ENCODE peak calls at places on chromosomes 7 and 10, in ten cellular contexts. B, H, U, L, R, A, W, K, E and S are unnamed samples. For H3K9me3, the result is how much of the 10 kb centered on the place peaks cover.

GRCh38 chr10:16856567-16856966 is 39.3 kb upstream of the RSU1 start:
- DNase-seq in B (no peak), H (no peak), U (no peak), L (no peak), R (no peak), A (peak), W (no peak), K (no peak), E (no peak), S (no peak)

GRCh38 chr7:22223841-22224240 is 133.1 kb downstream of the RAPGEF5 start:
- DNase-seq in B (no peak), H (no peak), U (no peak), L (no peak), R (peak), A (no peak), W (no peak), K (no peak), E (no peak), S (no peak)

GRCh38 chr7:151168787-151169162 is 1.3 kb upstream of the GBX1 start:
- DNase-seq in B (no peak), H (no peak), U (peak), L (no peak), R (no peak), A (no peak), W (no peak), K (no peak), E (no peak), S (no peak)

GRCh38 chr10:117130862-117131389 is 7.1 kb downstream of the VAX1 start:
- DNase-seq in B (no peak), H (no peak), U (no peak), L (no peak), R (no peak), A (no peak), W (no peak), K (no peak), E (no peak), S (no peak)

GRCh38 chr7:2729893-2730716 is 42.1 kb downstream of the AMZ1 start:
- DNase-seq in B (peak), H (peak), U (peak), L (peak), R (peak), A (peak), W (no peak), K (no peak), E (no peak), S (no peak)

GRCh38 chr7:2255145-2256139 is 13.4 kb downstream of the NUDT1 start:
- DNase-seq in B (no peak), H (no peak), U (no peak), L (no peak), R (no peak), A (no peak), W (no peak), K (no peak), E (no peak), S (no peak)

GRCh38 chr10:72665925-72666324 is 26.0 kb upstream of the MCU start:
- DNase-seq in B (no peak), H (no peak), U (no peak), L (no peak), R (peak), A (no peak), W (no peak), K (no peak), E (no peak), S (no peak)

GRCh38 chr10:8048281-8049008 is 6.0 kb upstream of the GATA3 start:
- DNase-seq in B (no peak), H (no peak), U (no peak), L (peak), R (no peak), A (no peak), W (no peak), K (no peak), E (no peak), S (no peak)

GRCh38 chr10:109780997-109781396 is 142.3 kb downstream of the XPNPEP1 start:
- DNase-seq in B (no peak), H (no peak), U (no peak), L (no peak), R (no peak), A (no peak), W (no peak), K (no peak), E (no peak), S (no peak)

GRCh38 chr10:78935697-78936407 is 132.9 kb upstream of the ZMIZ1 start:
- DNase-seq in B (peak), H (no peak), U (no peak), L (no peak), R (no peak), A (peak), W (no peak), K (no peak), E (no peak), S (no peak)

GRCh38 chr7:90242369-90243168 is 2.4 kb upstream of the CFAP69 start:
- DNase-seq in B (no peak), H (no peak), U (no peak), L (no peak), R (no peak), A (no peak), W (no peak), K (peak), E (no peak), S (no peak)

GRCh38 chr10:5552376-5553321 is 27.9 kb downstream of the CALML3 start:
- DNase-seq in B (peak), H (no peak), U (no peak), L (no peak), R (no peak), A (no peak), W (no peak), K (no peak), E (no peak), S (no peak)

GRCh38 chr10:47020491-47020890 is 109.3 kb downstream of the PTPN20 start:
- DNase-seq in B (peak), H (no peak), U (peak), L (no peak), R (no peak), A (no peak), W (no peak), K (no peak), E (no peak), S (no peak)

GRCh38 chr7:100483101-100483727 is 513 bp upstream of the NYAP1 start:
- DNase-seq in B (peak), H (peak), U (peak), L (peak), R (peak), A (peak), W (peak), K (peak), E (peak), S (peak)

GRCh38 chr10:78362406-78363022 is 328.9 kb downstream of the RPS24 start:
- DNase-seq in B (peak), H (peak), U (no peak), L (peak), R (no peak), A (no peak), W (no peak), K (no peak), E (peak), S (no peak)

GRCh38 chr10:2962194-2962593 is 105.2 kb upstream of the PFKP start:
- DNase-seq in B (no peak), H (no peak), U (no peak), L (no peak), R (no peak), A (no peak), W (no peak), K (no peak), E (no peak), S (no peak)

GRCh38 chr7:70698219-70698832 is 433.6 kb upstream of the GALNT17 start:
- DNase-seq in B (no peak), H (peak), U (no peak), L (no peak), R (peak), A (peak), W (peak), K (peak), E (peak), S (peak)

GRCh38 chr7:157037635-157038034 is 27.2 kb upstream of the MNX1 start:
- DNase-seq in B (no peak), H (no peak), U (no peak), L (no peak), R (no peak), A (no peak), W (no peak), K (no peak), E (no peak), S (no peak)

GRCh38 chr10:11742779-11743298 is 657 bp downstream of the ECHDC3 start:
- DNase-seq in B (no peak), H (peak), U (no peak), L (no peak), R (peak), A (no peak), W (no peak), K (no peak), E (no peak), S (no peak)

GRCh38 chr7:100367251-100367620 is 6.1 kb upstream of the PILRA start:
- DNase-seq in B (no peak), H (peak), U (no peak), L (no peak), R (no peak), A (no peak), W (no peak), K (no peak), E (no peak), S (no peak)

GRCh38 chr10:124688889-124689670 is 55.1 kb downstream of the FAM53B start:
- DNase-seq in B (no peak), H (no peak), U (no peak), L (peak), R (no peak), A (no peak), W (no peak), K (no peak), E (peak), S (no peak)

GRCh38 chr10:124388823-124389612 is 29.7 kb downstream of the OAT start:
- DNase-seq in B (peak), H (peak), U (peak), L (peak), R (peak), A (peak), W (peak), K (peak), E (peak), S (peak)

GRCh38 chr10:13993634-13994033 is 337.1 kb downstream of the FRMD4A start:
- DNase-seq in B (no peak), H (no peak), U (no peak), L (no peak), R (no peak), A (no peak), W (no peak), K (no peak), E (no peak), S (no peak)

GRCh38 chr10:77555591-77556212 is 81.9 kb downstream of the KCNMA1 start:
- DNase-seq in B (no peak), H (no peak), U (no peak), L (no peak), R (peak), A (no peak), W (no peak), K (no peak), E (no peak), S (no peak)

GRCh38 chr7:51025668-51026067 is 243.0 kb upstream of the GRB10 start:
- DNase-seq in B (no peak), H (no peak), U (no peak), L (peak), R (no peak), A (no peak), W (no peak), K (no peak), E (no peak), S (no peak)

GRCh38 chr7:150446288-150446938 is 4.0 kb upstream of the GIMAP8 start:
- DNase-seq in B (no peak), H (no peak), U (no peak), L (peak), R (no peak), A (no peak), W (no peak), K (no peak), E (no peak), S (no peak)

DNA sequence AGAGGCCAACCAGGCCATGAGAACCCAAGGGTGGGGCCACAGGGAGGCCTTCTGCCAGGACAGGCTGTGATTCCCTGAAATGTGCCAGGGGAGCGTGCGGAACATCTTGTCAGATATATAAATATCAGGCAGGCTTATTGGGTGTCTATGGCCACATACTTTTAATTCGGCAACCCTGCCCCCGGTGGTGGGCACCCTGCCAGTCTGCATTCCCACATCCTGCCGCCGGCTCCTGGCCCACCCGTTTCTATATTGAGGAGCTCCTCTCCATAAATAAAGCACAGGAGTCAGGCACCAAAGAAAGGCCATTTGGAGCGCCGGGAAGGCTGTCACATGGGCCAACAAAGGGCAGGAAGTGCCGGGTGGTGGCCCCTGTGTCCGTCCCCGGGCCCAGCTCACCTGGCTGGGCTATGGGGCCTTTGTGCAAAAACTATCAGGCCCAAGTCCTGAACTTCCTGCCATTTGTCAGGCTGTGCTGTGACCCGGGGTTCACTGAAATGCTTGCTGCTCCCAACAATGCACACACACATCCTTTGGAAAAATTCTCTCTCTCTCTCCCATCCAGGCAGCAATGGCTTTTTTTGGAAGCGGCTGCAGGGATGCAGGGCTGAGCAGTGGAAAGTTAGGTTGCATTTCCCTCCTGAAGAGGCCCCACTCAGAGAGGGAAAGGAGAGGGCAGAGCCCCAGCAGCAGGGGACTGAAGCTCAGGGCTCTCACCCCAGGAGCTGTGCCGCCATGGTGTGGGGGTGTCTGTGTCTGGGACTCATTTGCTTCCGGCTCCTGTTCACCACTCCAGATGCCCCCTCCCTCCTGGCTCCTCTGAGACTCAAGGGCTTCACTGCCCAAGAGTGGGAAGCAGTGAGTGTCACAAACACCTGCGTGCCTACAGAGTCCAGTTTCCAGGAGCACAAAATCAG is 25.1 kb upstream of the PODXL start:
- DNase-seq in B (no peak), H (peak), U (peak), L (no peak), R (no peak), A (no peak), W (no peak), K (no peak), E (peak), S (no peak)
- TF ChIP-seq CTCF in B (peak), H (no peak), U (no peak), L (no peak), R (no peak), A (no peak), W (no peak), K (no peak), E (no peak), S (no peak)

GRCh38 chr10:96268341-96268909 is 2.9 kb downstream of the BLNK start:
- DNase-seq in B (no peak), H (no peak), U (no peak), L (no peak), R (no peak), A (no peak), W (no peak), K (no peak), E (no peak), S (no peak)

GRCh38 chr10:96266118-96266770 is 5.1 kb downstream of the BLNK start:
- DNase-seq in B (no peak), H (no peak), U (no peak), L (no peak), R (no peak), A (no peak), W (no peak), K (no peak), E (no peak), S (no peak)

GRCh38 chr10:96264938-96265337 is 6.4 kb downstream of the BLNK start:
- DNase-seq in B (no peak), H (no peak), U (no peak), L (no peak), R (no peak), A (no peak), W (no peak), K (no peak), E (no peak), S (no peak)

GRCh38 chr10:96269438-96270300 is 1.7 kb downstream of the BLNK start:
- DNase-seq in B (no peak), H (no peak), U (no peak), L (no peak), R (no peak), A (no peak), W (no peak), K (no peak), E (no peak), S (peak)

GRCh38 chr10:96267234-96267705 is 4.1 kb downstream of the BLNK start:
- DNase-seq in B (no peak), H (no peak), U (no peak), L (no peak), R (no peak), A (no peak), W (no peak), K (peak), E (no peak), S (peak)
- H3K4me3 ChIP-seq in B (no peak), H (no peak), U (no peak), L (no peak), R (no peak), A (no peak), W (no peak), K (no peak), E (no peak), S (no peak)

DNA sequence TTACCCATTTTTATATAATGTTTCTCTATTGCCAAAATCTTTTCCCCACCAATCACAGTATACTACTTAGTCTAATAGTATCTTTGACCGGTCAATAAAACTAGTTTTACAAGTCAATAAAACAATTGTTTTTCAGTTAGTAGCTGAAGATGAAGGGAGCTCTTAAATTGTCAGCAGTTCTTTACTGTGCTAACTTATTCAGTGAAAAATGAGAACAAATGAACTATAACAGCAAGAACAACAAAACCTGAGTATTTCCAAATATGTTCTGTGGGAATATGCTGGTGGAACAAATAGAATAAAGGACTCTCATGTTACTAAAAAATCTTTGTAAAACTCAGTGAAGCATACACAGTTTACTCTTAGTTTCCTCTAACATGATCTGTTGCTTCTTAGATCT is 134.0 kb downstream of the SEMA3D start:
- DNase-seq in B (no peak), H (no peak), U (no peak), L (no peak), R (no peak), A (no peak), W (no peak), K (no peak), E (no peak), S (no peak)
- H3K9me3 ChIP-seq in B (under half), H (under half), U (under half), L (under half), R (under half), A (under half), W (under half), K (under half), E (under half), S (under half)

GRCh38 chr7:158353606-158354570 is 233.7 kb downstream of the PTPRN2 start:
- DNase-seq in B (peak), H (no peak), U (no peak), L (peak), R (no peak), A (peak), W (no peak), K (no peak), E (no peak), S (peak)

GRCh38 chr7:158356454-158356853 is 231.2 kb downstream of the PTPRN2 start:
- DNase-seq in B (peak), H (no peak), U (peak), L (peak), R (no peak), A (no peak), W (no peak), K (no peak), E (no peak), S (no peak)

GRCh38 chr7:158357106-158357897 is 230.3 kb downstream of the PTPRN2 start:
- DNase-seq in B (peak), H (no peak), U (no peak), L (peak), R (no peak), A (no peak), W (no peak), K (no peak), E (no peak), S (no peak)

GRCh38 chr7:158355456-158356065 is 232.1 kb downstream of the PTPRN2 start:
- DNase-seq in B (peak), H (no peak), U (no peak), L (peak), R (no peak), A (peak), W (no peak), K (no peak), E (no peak), S (peak)

GRCh38 chr7:158354861-158355260 is 232.8 kb downstream of the PTPRN2 start:
- DNase-seq in B (no peak), H (no peak), U (no peak), L (no peak), R (no peak), A (no peak), W (no peak), K (no peak), E (no peak), S (no peak)
- TF ChIP-seq CTCF in B (no peak), H (no peak), U (no peak), L (no peak), R (no peak), A (no peak), W (no peak), K (no peak), E (no peak), S (no peak)

GRCh38 chr10:61285749-61286148 is 167.4 kb downstream of the TMEM26 start:
- DNase-seq in B (no peak), H (no peak), U (no peak), L (no peak), R (peak), A (no peak), W (no peak), K (no peak), E (no peak), S (no peak)
- H3K4me3 ChIP-seq in B (no peak), H (no peak), U (no peak), L (no peak), R (no peak), A (no peak), W (no peak), K (no peak), E (no peak), S (no peak)

DNA sequence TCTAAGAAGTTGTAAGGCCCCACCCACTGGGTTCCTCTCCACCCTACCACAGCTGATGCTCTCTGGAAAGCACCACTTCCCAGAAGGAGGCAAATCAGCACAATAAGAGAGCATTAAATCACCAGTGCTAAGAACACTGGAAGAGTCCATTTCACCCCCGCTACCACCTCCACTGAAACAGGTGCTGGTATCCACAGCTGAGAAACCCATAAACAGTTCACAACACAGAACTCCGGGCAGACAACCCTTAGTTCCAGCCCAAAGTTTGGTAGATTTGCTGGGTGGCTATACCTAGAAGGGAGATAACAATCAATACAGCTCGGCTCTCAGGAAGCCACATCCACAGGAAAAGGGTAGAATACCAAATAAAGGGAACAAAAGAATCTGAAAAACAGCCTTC is 34.1 kb downstream of the ZNF680 start:
- DNase-seq in B (no peak), H (no peak), U (no peak), L (no peak), R (no peak), A (no peak), W (no peak), K (no peak), E (no peak), S (no peak)
- H3K9me3 ChIP-seq in B (half or more), H (half or more), U (half or more), L (under half), R (under half), A (under half), W (half or more), K (under half), E (under half), S (under half)

GRCh38 chr10:113616244-113617074 is 47.4 kb downstream of the NRAP start:
- DNase-seq in B (no peak), H (no peak), U (no peak), L (no peak), R (no peak), A (no peak), W (peak), K (peak), E (no peak), S (no peak)
- TF ChIP-seq CTCF in B (no peak), H (no peak), U (no peak), L (no peak), R (peak), A (peak), W (peak), K (peak), E (peak), S (no peak)

GRCh38 chr7:123724725-123725381 is 23.9 kb downstream of the WASL start:
- DNase-seq in B (no peak), H (no peak), U (no peak), L (no peak), R (no peak), A (no peak), W (no peak), K (no peak), E (no peak), S (no peak)

GRCh38 chr7:123727071-123727837 is 21.5 kb downstream of the WASL start:
- DNase-seq in B (no peak), H (no peak), U (no peak), L (no peak), R (peak), A (no peak), W (no peak), K (peak), E (no peak), S (no peak)

GRCh38 chr7:123729217-123729578 is 19.6 kb downstream of the WASL start:
- DNase-seq in B (no peak), H (no peak), U (no peak), L (no peak), R (no peak), A (no peak), W (no peak), K (no peak), E (no peak), S (no peak)

GRCh38 chr7:123723913-123724312 is 24.9 kb downstream of the WASL start:
- DNase-seq in B (no peak), H (no peak), U (no peak), L (no peak), R (no peak), A (no peak), W (no peak), K (no peak), E (no peak), S (no peak)

GRCh38 chr7:123725586-123726171 is 23.1 kb downstream of the WASL start:
- DNase-seq in B (no peak), H (no peak), U (no peak), L (no peak), R (no peak), A (no peak), W (no peak), K (no peak), E (no peak), S (no peak)
- H3K4me3 ChIP-seq in B (no peak), H (no peak), U (no peak), L (no peak), R (no peak), A (no peak), W (no peak), K (no peak), E (no peak), S (no peak)